ENCODE peak calls at places on chromosomes 6 and 20, in four cellular contexts. L, V, P and J are unnamed samples.

GRCh38 chr20:14415492-14415891 is 78.1 kb upstream of the FLRT3 start:
- DNase-seq in L (no peak), V (no peak), P (no peak), J (no peak)

GRCh38 chr6:82178084-82178758 is 69.3 kb downstream of the IBTK start:
- DNase-seq in L (no peak), V (no peak), P (no peak), J (no peak)

GRCh38 chr6:40171343-40171742 is 237.1 kb upstream of the MOCS1 start:
- DNase-seq in L (no peak), V (no peak), P (no peak), J (no peak)

GRCh38 chr6:109002100-109002697 is 92.4 kb downstream of the SESN1 start:
- DNase-seq in L (no peak), V (no peak), P (no peak), J (no peak)

GRCh38 chr20:13533946-13534345 is 104.8 kb downstream of the TASP1 start:
- DNase-seq in L (no peak), V (no peak), P (no peak), J (no peak)

GRCh38 chr6:87905101-87905517 is 142.5 kb upstream of the SPACA1 start:
- DNase-seq in L (no peak), V (no peak), P (no peak), J (no peak)

GRCh38 chr20:43765933-43766332 is 39.1 kb upstream of the GTSF1L start:
- DNase-seq in L (no peak), V (no peak), P (no peak), J (no peak)

GRCh38 chr6:143545976-143546547 is 34.5 kb upstream of the FUCA2 start:
- DNase-seq in L (no peak), V (no peak), P (no peak), J (peak; percentile 50)

GRCh38 chr20:32979201-32979998 is 24.8 kb downstream of the SUN5 start:
- DNase-seq in L (no peak), V (no peak), P (no peak), J (no peak)

GRCh38 chr6:34267746-34268145 is 18.9 kb upstream of the SMIM29 start:
- DNase-seq in L (no peak), V (no peak), P (no peak), J (no peak)

GRCh38 chr6:22072939-22073338 is 223.9 kb downstream of the PRL start:
- DNase-seq in L (no peak), V (no peak), P (no peak), J (no peak)

GRCh38 chr6:106547053-106547414 is 82.3 kb downstream of the RTN4IP1 start:
- DNase-seq in L (no peak), V (no peak), P (no peak), J (no peak)

DNA sequence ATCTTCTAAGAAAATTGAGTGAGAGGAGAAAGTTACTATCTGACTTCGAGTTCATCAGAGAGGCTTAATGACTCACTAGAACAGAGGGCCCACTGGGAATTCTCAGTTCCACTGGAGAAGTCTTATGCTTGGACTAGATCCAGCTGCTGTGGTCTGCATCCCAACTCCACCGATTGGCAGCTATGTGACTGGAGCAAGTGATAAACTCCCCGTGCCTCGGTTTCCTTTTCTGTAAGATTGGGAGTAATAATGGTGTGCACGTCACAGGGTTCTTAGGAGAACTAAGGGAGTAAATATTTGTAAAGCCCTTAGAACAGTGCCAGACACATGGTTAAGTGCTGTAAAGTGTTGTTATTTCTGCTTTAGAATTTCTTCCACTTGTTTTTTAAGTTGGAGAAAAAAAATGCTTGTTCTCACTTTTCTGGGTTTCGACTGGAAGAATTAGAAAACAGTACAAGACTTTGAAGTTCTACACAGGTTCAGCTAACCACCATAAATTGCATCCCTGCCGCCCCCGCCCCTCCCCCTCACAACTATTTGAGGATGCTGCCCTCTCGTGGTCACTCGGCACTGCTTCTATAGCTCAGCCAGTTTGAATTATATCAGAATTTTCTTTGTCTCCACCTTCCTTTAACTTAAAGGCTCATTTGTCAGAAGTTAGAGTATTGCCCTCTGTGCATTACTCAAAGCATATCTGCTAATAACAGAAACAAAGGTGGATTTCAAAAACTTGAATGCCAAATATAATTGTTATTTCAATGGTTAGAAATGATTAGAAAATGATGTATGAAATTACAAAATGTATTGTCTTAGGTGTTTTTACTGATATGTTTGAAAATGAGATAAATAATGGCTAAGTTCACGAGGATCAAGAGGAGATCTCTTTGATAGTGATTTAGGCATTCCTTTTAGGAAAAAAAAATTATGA is 95.0 kb upstream of the IFNGR1 start:
- DNase-seq in L (peak; percentile 79), V (peak; percentile 76), P (peak; percentile 76), J (peak; percentile 62)
- H3K4me3 ChIP-seq in L (no peak overlapping the region), V (peak overlapping the region; percentile 25), P (no peak overlapping the region), J (no peak overlapping the region)

DNA sequence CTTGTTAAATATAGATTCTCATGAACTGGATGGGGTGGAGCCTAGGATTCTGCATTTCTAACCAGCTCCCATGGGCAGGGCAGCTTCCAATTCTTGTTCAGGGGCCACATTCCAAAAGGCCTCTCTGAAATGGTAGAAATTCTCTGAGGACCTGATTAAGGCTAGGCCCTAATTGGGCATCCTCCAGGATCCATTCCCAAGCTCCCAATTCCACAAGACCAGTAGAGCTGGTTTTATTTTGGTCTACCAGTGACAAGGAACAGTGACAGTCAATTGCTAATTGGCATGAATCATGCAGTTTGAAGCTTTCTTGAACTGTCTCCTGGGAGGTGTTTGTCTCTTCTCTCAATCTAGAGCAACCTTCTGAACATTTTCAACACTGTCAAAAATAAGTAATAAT is 3.0 kb downstream of the THBD start:
- DNase-seq in L (no peak), V (no peak), P (no peak), J (no peak)
- H3K4me1 ChIP-seq in L (no peaks in the 10 kb centered on the region), V (peaks cover 5% of the 10 kb centered on the region), P (no peaks in the 10 kb centered on the region), J (peaks cover 15% of the 10 kb centered on the region)

DNA sequence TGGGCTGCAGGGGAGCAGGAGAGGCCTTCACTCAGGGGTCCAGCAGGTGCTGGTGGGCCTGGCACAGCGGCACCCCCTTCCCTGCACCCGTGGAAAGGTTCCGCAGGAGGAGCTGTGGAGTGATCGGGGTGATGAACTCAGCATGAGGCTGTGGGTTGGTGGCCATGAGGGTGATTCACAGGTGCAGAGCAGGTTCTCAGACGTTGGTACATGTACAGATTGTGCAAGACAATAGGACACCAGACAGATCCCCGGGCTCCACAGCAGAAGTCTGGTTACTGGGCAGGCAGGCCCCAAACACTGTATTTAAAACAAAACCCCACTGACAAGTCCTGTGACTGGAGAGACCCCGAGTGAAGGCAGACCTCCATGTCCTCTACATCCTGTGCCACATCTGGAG is 151.6 kb upstream of the CDH4 start:
- DNase-seq in L (no peak), V (no peak), P (no peak), J (no peak)
- H3K27me3 ChIP-seq in L (no peaks in the 10 kb centered on the region), V (no peaks in the 10 kb centered on the region), P (no peaks in the 10 kb centered on the region), J (no peaks in the 10 kb centered on the region)

GRCh38 chr6:90190752-90191393 is 105.8 kb downstream of the BACH2 start:
- DNase-seq in L (no peak), V (no peak), P (no peak), J (no peak)
- H3K4me3 ChIP-seq in L (no peak overlapping the region), V (no peak overlapping the region), P (no peak overlapping the region), J (no peak overlapping the region)

DNA sequence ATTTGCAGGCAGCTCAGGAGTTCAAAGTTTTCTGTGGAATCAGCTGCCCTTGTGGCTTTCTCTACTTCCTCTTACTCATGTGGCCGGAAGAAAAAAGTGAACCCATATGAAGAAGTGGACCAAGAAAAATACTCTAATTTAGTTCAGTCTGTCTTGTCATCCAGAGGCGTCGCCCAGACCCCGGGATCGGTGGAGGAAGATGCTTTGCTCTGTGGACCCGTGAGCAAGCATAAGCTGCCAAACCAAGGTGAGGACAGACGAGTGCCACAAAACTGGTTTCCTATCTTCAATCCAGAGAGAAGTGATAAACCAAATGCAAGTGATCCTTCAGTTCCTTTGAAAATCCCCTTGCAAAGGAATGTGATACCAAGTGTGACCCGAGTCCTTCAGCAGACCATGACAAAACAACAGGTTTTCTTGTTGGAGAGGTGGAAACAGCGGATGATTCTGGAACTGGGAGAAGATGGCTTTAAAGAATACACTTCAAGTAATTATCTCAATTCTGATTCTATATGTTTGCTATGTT is 1.1 kb downstream of the MGME1 start:
- DNase-seq in L (peak; percentile 81), V (peak; percentile 39), P (peak; percentile 33), J (peak; percentile 31)
- H3K4me1 ChIP-seq in L (no peaks in the 10 kb centered on the region), V (peaks cover 27% of the 10 kb centered on the region), P (peaks cover 51% of the 10 kb centered on the region), J (peaks cover 38% of the 10 kb centered on the region)

DNA sequence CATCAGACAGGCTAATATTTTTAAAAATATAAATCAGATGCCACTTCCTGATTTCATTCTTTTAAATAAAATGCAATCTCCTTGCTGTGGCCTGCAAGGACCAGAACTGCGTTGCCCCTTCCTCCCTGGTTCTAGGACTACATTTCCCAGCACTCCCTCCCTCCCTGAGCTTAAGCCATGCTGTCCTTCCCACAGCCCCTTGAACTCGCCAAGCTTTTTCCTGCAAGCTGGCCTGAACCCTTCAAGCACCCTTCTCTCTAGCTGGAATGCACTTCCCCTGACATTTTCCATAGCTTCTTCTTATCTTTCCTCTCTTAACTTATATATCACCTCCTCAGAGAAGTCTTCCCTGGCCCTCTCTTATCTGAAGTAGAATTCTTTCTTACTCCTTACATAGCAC is 6.1 kb upstream of the DOK5 start:
- DNase-seq in L (no peak), V (no peak), P (no peak), J (no peak)
- H3K27me3 ChIP-seq in L (no peaks in the 10 kb centered on the region), V (no peaks in the 10 kb centered on the region), P (no peaks in the 10 kb centered on the region), J (no peaks in the 10 kb centered on the region)